ENCODE peak calls at places on chromosome 15, in ten cellular contexts. D, W, V, G, M, B, X, Y, O and L are unnamed samples.

GRCh38 chr15:84669726-84670125 is 11.7 kb upstream of the NMB start:
- DNase-seq in D (peak; percentile 96), W (peak; percentile 98), V (peak; percentile 74), G (no peak), M (no peak), B (no peak), X (peak; percentile 93), Y (no peak), O (peak; percentile 68), L (no peak)

GRCh38 chr15:73325191-73325980 is 43.4 kb downstream of the HCN4 start:
- DNase-seq in D (no peak), W (no peak), V (peak; percentile 49), G (no peak), M (no peak), B (no peak), X (no peak), Y (no peak), O (no peak), L (no peak)

GRCh38 chr15:91706366-91707032 is 147.0 kb upstream of the SLCO3A1 start:
- DNase-seq in D (peak; percentile 38), W (peak; percentile 64), V (peak; percentile 93), G (peak; percentile 68), M (peak; percentile 76), B (peak; percentile 49), X (peak; percentile 77), Y (peak; percentile 36), O (peak; percentile 81), L (peak; percentile 77)

GRCh38 chr15:22948056-22948455 is 32.1 kb downstream of the CYFIP1 start:
- DNase-seq in D (no peak), W (no peak), V (no peak), G (no peak), M (no peak), B (no peak), X (peak; percentile 10), Y (no peak), O (no peak), L (no peak)

GRCh38 chr15:42156266-42156922 is at the start of gene PLA2G4F:
- DNase-seq in D (no peak), W (no peak), V (peak; percentile 55), G (no peak), M (no peak), B (no peak), X (no peak), Y (no peak), O (no peak), L (no peak)

GRCh38 chr15:90184786-90185704 is 16.1 kb upstream of the SEMA4B start:
- DNase-seq in D (peak; percentile 55), W (peak; percentile 10), V (peak; percentile 83), G (peak; percentile 46), M (peak; percentile 87), B (peak; percentile 66), X (peak; percentile 65), Y (no peak), O (peak; percentile 55), L (peak; percentile 75)

GRCh38 chr15:75149911-75150709 is 51.6 kb upstream of the C15orf39 start:
- DNase-seq in D (peak; percentile 72), W (peak; percentile 81), V (no peak), G (no peak), M (no peak), B (no peak), X (peak; percentile 93), Y (no peak), O (no peak), L (no peak)

GRCh38 chr15:56835598-56836275 is 82.7 kb upstream of the TCF12 start:
- DNase-seq in D (peak; percentile 2), W (peak; percentile 33), V (no peak), G (no peak), M (peak; percentile 36), B (no peak), X (peak; percentile 33), Y (no peak), O (no peak), L (peak; percentile 47)

GRCh38 chr15:55250392-55250791 is 39.2 kb downstream of the RAB27A start:
- DNase-seq in D (peak; percentile 94), W (peak; percentile 97), V (no peak), G (no peak), M (no peak), B (no peak), X (peak; percentile 87), Y (peak; percentile 36), O (no peak), L (no peak)

GRCh38 chr15:39511915-39512260 is 69.0 kb upstream of the THBS1 start:
- DNase-seq in D (peak; percentile 68), W (peak; percentile 88), V (no peak), G (no peak), M (no peak), B (no peak), X (peak; percentile 80), Y (peak; percentile 62), O (no peak), L (no peak)

GRCh38 chr15:69462030-69462492 is 9.4 kb downstream of the RPLP1 start:
- DNase-seq in D (no peak), W (no peak), V (no peak), G (no peak), M (peak; percentile 76), B (no peak), X (no peak), Y (no peak), O (no peak), L (no peak)

GRCh38 chr15:29935296-29936020 is 113.2 kb upstream of the TJP1 start:
- DNase-seq in D (no peak), W (no peak), V (no peak), G (no peak), M (no peak), B (no peak), X (peak; percentile 29), Y (no peak), O (no peak), L (no peak)

GRCh38 chr15:101065570-101066221 is 146.5 kb downstream of the LRRK1 start:
- DNase-seq in D (no peak), W (no peak), V (peak; percentile 39), G (no peak), M (no peak), B (no peak), X (no peak), Y (no peak), O (no peak), L (no peak)

GRCh38 chr15:45009046-45009445 is 13.9 kb upstream of the SORD start:
- DNase-seq in D (no peak), W (no peak), V (no peak), G (no peak), M (no peak), B (no peak), X (no peak), Y (no peak), O (no peak), L (no peak)

GRCh38 chr15:58190419-58190818 is 52.2 kb downstream of the AQP9 start:
- DNase-seq in D (no peak), W (peak; percentile 28), V (no peak), G (no peak), M (no peak), B (no peak), X (peak; percentile 35), Y (no peak), O (no peak), L (no peak)

GRCh38 chr15:66845266-66845785 is 143.3 kb downstream of the SMAD6 start:
- DNase-seq in D (no peak), W (no peak), V (peak; percentile 42), G (no peak), M (no peak), B (no peak), X (no peak), Y (no peak), O (no peak), L (no peak)

GRCh38 chr15:72118400-72118978 is at the start of gene SENP8:
- DNase-seq in D (no peak), W (no peak), V (no peak), G (no peak), M (no peak), B (peak; percentile 26), X (peak; percentile 87), Y (no peak), O (no peak), L (no peak)

GRCh38 chr15:39084683-39085530 is 496.0 kb upstream of the THBS1 start:
- DNase-seq in D (peak; percentile 90), W (peak; percentile 97), V (no peak), G (no peak), M (peak; percentile 65), B (no peak), X (peak; percentile 89), Y (peak; percentile 49), O (no peak), L (peak; percentile 35)

GRCh38 chr15:85142324-85142723 is 160.7 kb downstream of the PDE8A start:
- DNase-seq in D (no peak), W (peak; percentile 12), V (no peak), G (no peak), M (no peak), B (no peak), X (peak; percentile 68), Y (no peak), O (no peak), L (peak; percentile 73)

GRCh38 chr15:81256916-81257315 is 60.2 kb downstream of the IL16 start:
- DNase-seq in D (peak; percentile 54), W (peak; percentile 73), V (no peak), G (no peak), M (no peak), B (no peak), X (peak; percentile 75), Y (no peak), O (no peak), L (peak; percentile 57)

GRCh38 chr15:62644874-62645755 is 397.4 kb upstream of the TPM1 start:
- DNase-seq in D (peak; percentile 44), W (peak; percentile 46), V (no peak), G (no peak), M (no peak), B (no peak), X (peak; percentile 55), Y (no peak), O (no peak), L (peak; percentile 14)

GRCh38 chr15:90004671-90005070 is 3.5 kb downstream of the ZNF710 start:
- DNase-seq in D (peak; percentile 94), W (peak; percentile 97), V (no peak), G (no peak), M (no peak), B (no peak), X (peak; percentile 99), Y (peak; percentile 92), O (peak; percentile 29), L (peak; percentile 70)

GRCh38 chr15:20106026-20106425 is 435.6 kb downstream of the GOLGA6L6 start:
- DNase-seq in D (no peak), W (no peak), V (peak; percentile 61), G (no peak), M (peak; percentile 14), B (no peak), X (no peak), Y (no peak), O (no peak), L (peak; percentile 0)